ENCODE peak calls at places on chromosomes 7 and 10, in four cellular contexts. One of them, this sample, is unnamed.
A peak's percentile ranks its signal among the peaks of the same experiment; 100 is the strongest.

GRCh38 chr10:127968027-127968441 is 61.1 kb downstream of the PTPRE start:
- DNase-seq in T-helper 22 cell: no peak
- DNase-seq in heart left ventricle: no peak
- DNase-seq in EL: no peak
- DNase-seq in this sample: no peak

GRCh38 chr7:41886906-41887311 is 184.0 kb upstream of the INHBA start:
- DNase-seq in T-helper 22 cell: no peak
- DNase-seq in heart left ventricle: no peak
- DNase-seq in EL: peak; percentile 98
- DNase-seq in this sample: no peak

GRCh38 chr10:125023269-125023668 is 81.3 kb downstream of the ZRANB1 start:
- DNase-seq in T-helper 22 cell: no peak
- DNase-seq in heart left ventricle: no peak
- DNase-seq in EL: no peak
- DNase-seq in this sample: no peak

GRCh38 chr10:20596065-20596760 is 300.9 kb downstream of the NEBL start:
- DNase-seq in T-helper 22 cell: no peak
- DNase-seq in heart left ventricle: no peak
- DNase-seq in EL: no peak
- DNase-seq in this sample: no peak

GRCh38 chr10:79315602-79315920 is 31.7 kb upstream of the PPIF start:
- DNase-seq in T-helper 22 cell: no peak
- DNase-seq in heart left ventricle: no peak
- DNase-seq in EL: no peak
- DNase-seq in this sample: no peak

GRCh38 chr7:139791316-139791715 is 13.5 kb upstream of the HIPK2 start:
- DNase-seq in T-helper 22 cell: no peak
- DNase-seq in heart left ventricle: no peak
- DNase-seq in EL: no peak
- DNase-seq in this sample: no peak

GRCh38 chr10:44660271-44660670 is 250.9 kb upstream of the TMEM72 start:
- DNase-seq in T-helper 22 cell: no peak
- DNase-seq in heart left ventricle: no peak
- DNase-seq in EL: peak; percentile 43
- DNase-seq in this sample: no peak

GRCh38 chr10:86690657-86691084 is 22.4 kb downstream of the LDB3 start:
- DNase-seq in T-helper 22 cell: no peak
- DNase-seq in heart left ventricle: no peak
- DNase-seq in EL: no peak
- DNase-seq in this sample: no peak

GRCh38 chr7:82803411-82803810 is 359.3 kb downstream of the PCLO start:
- DNase-seq in T-helper 22 cell: no peak
- DNase-seq in heart left ventricle: no peak
- DNase-seq in EL: no peak
- DNase-seq in this sample: no peak